ENCODE peak calls at places on chromosomes 7 and 10, in seven cellular contexts. One of them, this sample, is unnamed.

GRCh38 chr10:16417341-16417740 is 19.5 kb upstream of the PTER start:
- DNase-seq in lower leg skin: no peak
- DNase-seq in hepatocyte: no peak
- DNase-seq in bronchial epithelial cell: no peak
- DNase-seq in RWPE1: no peak
- DNase-seq in B cell: no peak
- DNase-seq in GM20000: no peak
- DNase-seq in this sample: no peak

GRCh38 chr7:41478187-41478586 is 224.7 kb downstream of the INHBA start:
- DNase-seq in lower leg skin: no peak
- DNase-seq in hepatocyte: no peak
- DNase-seq in bronchial epithelial cell: no peak
- DNase-seq in RWPE1: no peak
- DNase-seq in B cell: no peak
- DNase-seq in GM20000: no peak
- DNase-seq in this sample: no peak

GRCh38 chr10:118832242-118832651 is 77.5 kb upstream of the CACUL1 start:
- DNase-seq in lower leg skin: peak; percentile 91
- DNase-seq in hepatocyte: no peak
- DNase-seq in bronchial epithelial cell: no peak
- DNase-seq in RWPE1: no peak
- DNase-seq in B cell: no peak
- DNase-seq in GM20000: no peak
- DNase-seq in this sample: no peak

GRCh38 chr10:97708976-97709745 is 4.4 kb upstream of the MARVELD1 start:
- DNase-seq in lower leg skin: peak; percentile 95
- DNase-seq in hepatocyte: peak; percentile 80
- DNase-seq in bronchial epithelial cell: peak; percentile 67
- DNase-seq in RWPE1: no peak
- DNase-seq in B cell: peak; percentile 36
- DNase-seq in GM20000: no peak
- DNase-seq in this sample: peak; percentile 68

GRCh38 chr10:102673961-102674511 is 29.8 kb downstream of the TRIM8 start:
- DNase-seq in lower leg skin: no peak
- DNase-seq in hepatocyte: peak; percentile 52
- DNase-seq in bronchial epithelial cell: peak; percentile 87
- DNase-seq in RWPE1: peak; percentile 89
- DNase-seq in B cell: peak; percentile 39
- DNase-seq in GM20000: peak; percentile 75
- DNase-seq in this sample: no peak

GRCh38 chr10:124650263-124650662 is 93.9 kb downstream of the FAM53B start:
- DNase-seq in lower leg skin: no peak
- DNase-seq in hepatocyte: no peak
- DNase-seq in bronchial epithelial cell: no peak
- DNase-seq in RWPE1: no peak
- DNase-seq in B cell: no peak
- DNase-seq in GM20000: no peak
- DNase-seq in this sample: no peak

GRCh38 chr10:17616403-17617030 is 657 bp downstream of the HACD1 start:
- DNase-seq in lower leg skin: peak; percentile 92
- DNase-seq in hepatocyte: peak; percentile 81
- DNase-seq in bronchial epithelial cell: peak; percentile 21
- DNase-seq in RWPE1: peak; percentile 63
- DNase-seq in B cell: peak; percentile 31
- DNase-seq in GM20000: peak; percentile 60
- DNase-seq in this sample: peak; percentile 39

GRCh38 chr10:86967481-86967941 is 771 bp upstream of the ADIRF start:
- DNase-seq in lower leg skin: peak; percentile 84
- DNase-seq in hepatocyte: no peak
- DNase-seq in bronchial epithelial cell: no peak
- DNase-seq in RWPE1: no peak
- DNase-seq in B cell: no peak
- DNase-seq in GM20000: no peak
- DNase-seq in this sample: no peak

GRCh38 chr10:103745264-103746247 is 109.8 kb downstream of the SH3PXD2A start:
- DNase-seq in lower leg skin: no peak
- DNase-seq in hepatocyte: peak; percentile 41
- DNase-seq in bronchial epithelial cell: peak; percentile 92
- DNase-seq in RWPE1: peak; percentile 87
- DNase-seq in B cell: no peak
- DNase-seq in GM20000: no peak
- DNase-seq in this sample: no peak

GRCh38 chr10:30819306-30820190 is 190.0 kb upstream of the LYZL2 start:
- DNase-seq in lower leg skin: no peak
- DNase-seq in hepatocyte: no peak
- DNase-seq in bronchial epithelial cell: no peak
- DNase-seq in RWPE1: no peak
- DNase-seq in B cell: no peak
- DNase-seq in GM20000: no peak
- DNase-seq in this sample: no peak

GRCh38 chr10:101570764-101571572 is 17.1 kb downstream of the POLL start:
- DNase-seq in lower leg skin: no peak
- DNase-seq in hepatocyte: no peak
- DNase-seq in bronchial epithelial cell: no peak
- DNase-seq in RWPE1: no peak
- DNase-seq in B cell: no peak
- DNase-seq in GM20000: no peak
- DNase-seq in this sample: no peak

GRCh38 chr10:1642600-1643160 is 94.6 kb downstream of the ADARB2 start:
- DNase-seq in lower leg skin: no peak
- DNase-seq in hepatocyte: no peak
- DNase-seq in bronchial epithelial cell: no peak
- DNase-seq in RWPE1: no peak
- DNase-seq in B cell: no peak
- DNase-seq in GM20000: no peak
- DNase-seq in this sample: no peak

GRCh38 chr7:74412061-74412460 is 41.6 kb upstream of the GTF2IRD1 start:
- DNase-seq in lower leg skin: no peak
- DNase-seq in hepatocyte: no peak
- DNase-seq in bronchial epithelial cell: no peak
- DNase-seq in RWPE1: no peak
- DNase-seq in B cell: no peak
- DNase-seq in GM20000: no peak
- DNase-seq in this sample: no peak

GRCh38 chr7:51639661-51640340 is 323.2 kb upstream of the COBL start:
- DNase-seq in lower leg skin: no peak
- DNase-seq in hepatocyte: no peak
- DNase-seq in bronchial epithelial cell: no peak
- DNase-seq in RWPE1: peak; percentile 64
- DNase-seq in B cell: no peak
- DNase-seq in GM20000: no peak
- DNase-seq in this sample: no peak

GRCh38 chr7:140674356-140674800 is 1.6 kb downstream of the ADCK2 start:
- DNase-seq in lower leg skin: no peak
- DNase-seq in hepatocyte: no peak
- DNase-seq in bronchial epithelial cell: no peak
- DNase-seq in RWPE1: no peak
- DNase-seq in B cell: peak; percentile 73
- DNase-seq in GM20000: peak; percentile 63
- DNase-seq in this sample: no peak

GRCh38 chr7:101970047-101970585 is 152.7 kb downstream of the CUX1 start:
- DNase-seq in lower leg skin: no peak
- DNase-seq in hepatocyte: no peak
- DNase-seq in bronchial epithelial cell: no peak
- DNase-seq in RWPE1: no peak
- DNase-seq in B cell: no peak
- DNase-seq in GM20000: no peak
- DNase-seq in this sample: no peak

GRCh38 chr10:124174673-124175645 is 81.6 kb upstream of the CHST15 start:
- DNase-seq in lower leg skin: peak; percentile 52
- DNase-seq in hepatocyte: no peak
- DNase-seq in bronchial epithelial cell: no peak
- DNase-seq in RWPE1: no peak
- DNase-seq in B cell: no peak
- DNase-seq in GM20000: no peak
- DNase-seq in this sample: no peak

GRCh38 chr10:74078037-74078436 is 72.6 kb downstream of the AP3M1 start:
- DNase-seq in lower leg skin: no peak
- DNase-seq in hepatocyte: no peak
- DNase-seq in bronchial epithelial cell: no peak
- DNase-seq in RWPE1: no peak
- DNase-seq in B cell: no peak
- DNase-seq in GM20000: no peak
- DNase-seq in this sample: no peak

GRCh38 chr10:72335394-72336258 is 19.1 kb downstream of the DNAJB12 start:
- DNase-seq in lower leg skin: peak; percentile 93
- DNase-seq in hepatocyte: peak; percentile 11
- DNase-seq in bronchial epithelial cell: no peak
- DNase-seq in RWPE1: no peak
- DNase-seq in B cell: peak; percentile 58
- DNase-seq in GM20000: peak; percentile 66
- DNase-seq in this sample: no peak

GRCh38 chr7:107501593-107501992 is 31.7 kb downstream of the GPR22 start:
- DNase-seq in lower leg skin: no peak
- DNase-seq in hepatocyte: peak; percentile 17
- DNase-seq in bronchial epithelial cell: peak; percentile 65
- DNase-seq in RWPE1: peak; percentile 8
- DNase-seq in B cell: peak; percentile 23
- DNase-seq in GM20000: peak; percentile 10
- DNase-seq in this sample: no peak

GRCh38 chr7:33495207-33495606 is 365.8 kb downstream of the BBS9 start:
- DNase-seq in lower leg skin: no peak
- DNase-seq in hepatocyte: no peak
- DNase-seq in bronchial epithelial cell: no peak
- DNase-seq in RWPE1: no peak
- DNase-seq in B cell: no peak
- DNase-seq in GM20000: no peak
- DNase-seq in this sample: no peak

GRCh38 chr10:660413-660979 is 29.0 kb downstream of the DIP2C start:
- DNase-seq in lower leg skin: no peak
- DNase-seq in hepatocyte: no peak
- DNase-seq in bronchial epithelial cell: no peak
- DNase-seq in RWPE1: no peak
- DNase-seq in B cell: no peak
- DNase-seq in GM20000: no peak
- DNase-seq in this sample: no peak

GRCh38 chr10:3339531-3339950 is 167.0 kb upstream of the PITRM1 start:
- DNase-seq in lower leg skin: no peak
- DNase-seq in hepatocyte: no peak
- DNase-seq in bronchial epithelial cell: no peak
- DNase-seq in RWPE1: no peak
- DNase-seq in B cell: no peak
- DNase-seq in GM20000: no peak
- DNase-seq in this sample: no peak

DNA sequence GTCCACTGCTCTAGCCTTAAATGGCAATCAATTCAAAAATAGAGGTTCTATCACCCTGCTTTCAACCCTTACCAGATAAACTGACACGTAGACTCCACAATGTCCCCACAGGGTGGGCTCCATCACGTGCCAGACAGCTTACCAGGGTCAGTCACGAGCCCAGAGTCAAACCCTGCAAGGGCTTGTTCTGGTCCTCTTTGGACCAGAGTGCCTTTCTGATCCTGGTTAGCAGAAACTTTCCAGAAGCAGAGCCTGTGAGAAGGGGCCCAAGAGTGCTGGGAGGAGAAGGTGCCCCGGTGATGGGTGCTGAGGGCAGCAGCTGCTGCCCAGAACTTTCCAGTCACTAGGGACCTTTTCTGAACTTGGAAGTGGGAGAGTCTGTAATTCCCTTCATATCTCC is 354 bp upstream of the GIMAP5 start:
- DNase-seq in lower leg skin: no peak
- DNase-seq in hepatocyte: no peak
- DNase-seq in bronchial epithelial cell: no peak
- DNase-seq in RWPE1: no peak
- DNase-seq in B cell: no peak
- DNase-seq in GM20000: no peak
- DNase-seq in this sample: no peak
- TF ChIP-seq CTCF in lower leg skin: no peak
- TF ChIP-seq CTCF in hepatocyte: no peak
- TF ChIP-seq CTCF in bronchial epithelial cell: no peak
- TF ChIP-seq CTCF in RWPE1: no peak
- TF ChIP-seq CTCF in B cell: no peak
- TF ChIP-seq CTCF in GM20000: no peak
- TF ChIP-seq CTCF in this sample: no peak

DNA sequence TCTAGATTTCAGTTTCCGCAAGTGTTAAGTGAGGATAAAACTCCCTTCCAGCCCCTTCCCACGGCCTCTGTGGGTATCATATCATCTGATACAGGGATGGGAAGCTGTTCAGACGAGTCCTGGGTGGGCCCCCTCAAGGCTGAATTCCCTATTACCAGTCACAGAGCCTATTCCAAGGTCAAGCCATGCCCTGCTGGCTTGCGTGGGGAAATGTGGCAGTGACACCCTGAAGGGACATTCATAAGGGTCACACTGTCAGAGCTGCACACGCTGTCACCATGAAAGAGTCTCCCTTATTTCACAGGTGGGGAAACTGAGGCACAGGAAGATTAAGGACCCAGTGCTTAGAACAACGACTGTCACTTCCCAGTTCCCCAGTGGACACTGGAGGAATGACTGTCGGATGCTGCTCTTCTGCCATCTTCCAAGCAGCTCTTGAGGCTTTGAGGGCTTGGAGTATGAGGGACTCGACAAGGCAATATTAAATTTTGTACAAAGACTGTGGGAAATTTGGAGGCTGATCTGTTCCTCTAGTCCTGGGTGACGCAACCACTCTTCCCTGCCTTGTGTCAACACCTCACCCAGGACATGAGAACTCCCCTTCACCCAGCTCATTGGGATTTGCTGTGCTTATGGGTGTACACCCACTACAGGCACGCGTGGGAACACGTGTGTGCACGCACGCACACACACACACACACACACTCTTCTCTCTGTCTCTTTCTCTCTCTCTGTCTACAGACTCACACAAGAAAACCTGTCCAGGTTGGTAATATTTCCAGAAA is 386.0 kb downstream of the RPS24 start:
- DNase-seq in lower leg skin: peak; percentile 48
- DNase-seq in hepatocyte: no peak
- DNase-seq in bronchial epithelial cell: no peak
- DNase-seq in RWPE1: no peak
- DNase-seq in B cell: no peak
- DNase-seq in GM20000: no peak
- DNase-seq in this sample: no peak
- TF ChIP-seq CTCF in lower leg skin: no peak
- TF ChIP-seq CTCF in hepatocyte: no peak
- TF ChIP-seq CTCF in bronchial epithelial cell: no peak
- TF ChIP-seq CTCF in RWPE1: no peak
- TF ChIP-seq CTCF in B cell: no peak
- TF ChIP-seq CTCF in GM20000: no peak
- TF ChIP-seq CTCF in this sample: no peak

GRCh38 chr10:20299037-20299557 is 482.9 kb downstream of the PLXDC2 start:
- DNase-seq in lower leg skin: no peak
- DNase-seq in hepatocyte: no peak
- DNase-seq in bronchial epithelial cell: no peak
- DNase-seq in RWPE1: no peak
- DNase-seq in B cell: no peak
- DNase-seq in GM20000: no peak
- DNase-seq in this sample: no peak
- TF ChIP-seq CTCF in lower leg skin: no peak
- TF ChIP-seq CTCF in hepatocyte: no peak
- TF ChIP-seq CTCF in bronchial epithelial cell: no peak
- TF ChIP-seq CTCF in RWPE1: no peak
- TF ChIP-seq CTCF in B cell: no peak
- TF ChIP-seq CTCF in GM20000: no peak
- TF ChIP-seq CTCF in this sample: no peak

GRCh38 chr7:22296916-22297315 is 60.0 kb downstream of the RAPGEF5 start:
- DNase-seq in lower leg skin: no peak
- DNase-seq in hepatocyte: no peak
- DNase-seq in bronchial epithelial cell: peak; percentile 10
- DNase-seq in RWPE1: no peak
- DNase-seq in B cell: no peak
- DNase-seq in GM20000: no peak
- DNase-seq in this sample: no peak
- TF ChIP-seq CTCF in lower leg skin: no peak
- TF ChIP-seq CTCF in hepatocyte: peak; percentile 31
- TF ChIP-seq CTCF in bronchial epithelial cell: peak; percentile 23
- TF ChIP-seq CTCF in RWPE1: no peak
- TF ChIP-seq CTCF in B cell: no peak
- TF ChIP-seq CTCF in GM20000: peak; percentile 1
- TF ChIP-seq CTCF in this sample: no peak

This sample was measured in omental fat pad.